ENCODE peak calls at places on chromosomes 13 and 19, in five cellular contexts. P is nucleus accumbens, B is amniotic epithelial cell, A is GM23248, D is mesothelial cell of epicardium. W is an unnamed sample.

GRCh38 chr13:95457294-95457693 is 95.2 kb upstream of the CLDN10 start:
- DNase-seq in P (no peak), B (peak), A (no peak), D (no peak), W (no peak)

GRCh38 chr13:20412761-20413355 is 112.8 kb downstream of the CRYL1 start:
- DNase-seq in P (no peak), B (no peak), A (peak), D (no peak), W (no peak)

GRCh38 chr19:16377521-16377920 is 52.9 kb downstream of the KLF2 start:
- DNase-seq in P (no peak), B (no peak), A (no peak), D (no peak), W (no peak)

GRCh38 chr13:53137777-53138176 is 109.2 kb downstream of the OLFM4 start:
- DNase-seq in P (no peak), B (peak), A (peak), D (no peak), W (no peak)

GRCh38 chr19:45939792-45940514 is 25.4 kb upstream of the NANOS2 start:
- DNase-seq in P (no peak), B (no peak), A (peak), D (no peak), W (no peak)

GRCh38 chr13:90091611-90092010 is 1255.9 kb upstream of the MIR17HG start:
- DNase-seq in P (no peak), B (no peak), A (no peak), D (no peak), W (no peak)

GRCh38 chr19:46606019-46606418 is 4.9 kb downstream of the CALM3 start:
- DNase-seq in P (no peak), B (no peak), A (no peak), D (no peak), W (no peak)

GRCh38 chr19:51529301-51529700 is 2.2 kb downstream of the SIGLEC6 start:
- DNase-seq in P (no peak), B (no peak), A (no peak), D (no peak), W (no peak)

GRCh38 chr19:46442808-46443450 is 14.2 kb upstream of the PNMA8C start:
- DNase-seq in P (no peak), B (peak), A (peak), D (no peak), W (no peak)

GRCh38 chr19:10688545-10689280 is 12.5 kb upstream of the QTRT1 start:
- DNase-seq in P (no peak), B (no peak), A (no peak), D (no peak), W (no peak)

GRCh38 chr13:105464249-105464648 is 1071.2 kb downstream of the EFNB2 start:
- DNase-seq in P (no peak), B (no peak), A (no peak), D (no peak), W (no peak)

GRCh38 chr19:3519126-3519525 is 13.0 kb downstream of the FZR1 start:
- DNase-seq in P (no peak), B (no peak), A (no peak), D (no peak), W (no peak)

GRCh38 chr13:49256841-49257240 is 9.1 kb downstream of the CDADC1 start:
- DNase-seq in P (no peak), B (no peak), A (peak), D (no peak), W (no peak)